ENCODE peak calls at places on chromosomes 16 and 17, in five cellular contexts. One of them, this sample, is unnamed.

GRCh38 chr16:1054660-1055556 is 17.6 kb upstream of the SSTR5 start:
- DNase-seq in IMR-90: peak
- DNase-seq in adrenal gland: peak
- DNase-seq in HCT116: peak
- DNase-seq in K562: peak
- DNase-seq in this sample: no peak

GRCh38 chr17:45120558-45120957 is 11.8 kb downstream of the PLCD3 start:
- DNase-seq in IMR-90: no peak
- DNase-seq in adrenal gland: no peak
- DNase-seq in HCT116: no peak
- DNase-seq in K562: no peak
- DNase-seq in this sample: no peak

GRCh38 chr17:51585514-51586104 is 325.3 kb downstream of the UTP18 start:
- DNase-seq in IMR-90: no peak
- DNase-seq in adrenal gland: no peak
- DNase-seq in HCT116: peak
- DNase-seq in K562: peak
- DNase-seq in this sample: no peak

GRCh38 chr17:14150604-14151003 is 81.3 kb downstream of the COX10 start:
- DNase-seq in IMR-90: no peak
- DNase-seq in adrenal gland: no peak
- DNase-seq in HCT116: no peak
- DNase-seq in K562: no peak
- DNase-seq in this sample: no peak

GRCh38 chr17:4900231-4901107 is 1.1 kb downstream of the C17orf107 start:
- DNase-seq in IMR-90: no peak
- DNase-seq in adrenal gland: no peak
- DNase-seq in HCT116: no peak
- DNase-seq in K562: no peak
- DNase-seq in this sample: no peak

GRCh38 chr16:30747331-30747730 is 894 bp upstream of the PHKG2 start:
- DNase-seq in IMR-90: peak
- DNase-seq in adrenal gland: no peak
- DNase-seq in HCT116: no peak
- DNase-seq in K562: no peak
- DNase-seq in this sample: no peak

GRCh38 chr16:70749006-70749678 is 51.8 kb downstream of the VAC14 start:
- DNase-seq in IMR-90: no peak
- DNase-seq in adrenal gland: no peak
- DNase-seq in HCT116: no peak
- DNase-seq in K562: no peak
- DNase-seq in this sample: no peak

GRCh38 chr17:37037590-37038155 is 88.9 kb downstream of the AATF start:
- DNase-seq in IMR-90: no peak
- DNase-seq in adrenal gland: no peak
- DNase-seq in HCT116: no peak
- DNase-seq in K562: no peak
- DNase-seq in this sample: no peak

GRCh38 chr17:38894276-38894675 is 24.4 kb downstream of the LASP1 start:
- DNase-seq in IMR-90: no peak
- DNase-seq in adrenal gland: peak
- DNase-seq in HCT116: no peak
- DNase-seq in K562: peak
- DNase-seq in this sample: no peak

GRCh38 chr16:81636298-81636960 is 142.7 kb upstream of the PLCG2 start:
- DNase-seq in IMR-90: no peak
- DNase-seq in adrenal gland: no peak
- DNase-seq in HCT116: no peak
- DNase-seq in K562: peak
- DNase-seq in this sample: no peak

GRCh38 chr16:29992371-29992967 is 2.9 kb downstream of the HIRIP3 start:
- DNase-seq in IMR-90: peak
- DNase-seq in adrenal gland: no peak
- DNase-seq in HCT116: no peak
- DNase-seq in K562: peak
- DNase-seq in this sample: no peak

GRCh38 chr17:75695141-75695829 is 26.0 kb upstream of the ITGB4 start:
- DNase-seq in IMR-90: peak
- DNase-seq in adrenal gland: no peak
- DNase-seq in HCT116: peak
- DNase-seq in K562: no peak
- DNase-seq in this sample: peak

GRCh38 chr16:27475561-27475960 is 73.6 kb downstream of the IL21R start:
- DNase-seq in IMR-90: peak
- DNase-seq in adrenal gland: no peak
- DNase-seq in HCT116: no peak
- DNase-seq in K562: no peak
- DNase-seq in this sample: peak

GRCh38 chr16:68843482-68844210 is at the start of gene TANGO6:
- DNase-seq in IMR-90: peak
- DNase-seq in adrenal gland: peak
- DNase-seq in HCT116: peak
- DNase-seq in K562: peak
- DNase-seq in this sample: peak
- TF ChIP-seq POLR2A in IMR-90: peak
- TF ChIP-seq POLR2A in adrenal gland: peak
- TF ChIP-seq POLR2A in HCT116: peak
- TF ChIP-seq POLR2A in K562: peak
- TF ChIP-seq POLR2A in this sample: peak

DNA sequence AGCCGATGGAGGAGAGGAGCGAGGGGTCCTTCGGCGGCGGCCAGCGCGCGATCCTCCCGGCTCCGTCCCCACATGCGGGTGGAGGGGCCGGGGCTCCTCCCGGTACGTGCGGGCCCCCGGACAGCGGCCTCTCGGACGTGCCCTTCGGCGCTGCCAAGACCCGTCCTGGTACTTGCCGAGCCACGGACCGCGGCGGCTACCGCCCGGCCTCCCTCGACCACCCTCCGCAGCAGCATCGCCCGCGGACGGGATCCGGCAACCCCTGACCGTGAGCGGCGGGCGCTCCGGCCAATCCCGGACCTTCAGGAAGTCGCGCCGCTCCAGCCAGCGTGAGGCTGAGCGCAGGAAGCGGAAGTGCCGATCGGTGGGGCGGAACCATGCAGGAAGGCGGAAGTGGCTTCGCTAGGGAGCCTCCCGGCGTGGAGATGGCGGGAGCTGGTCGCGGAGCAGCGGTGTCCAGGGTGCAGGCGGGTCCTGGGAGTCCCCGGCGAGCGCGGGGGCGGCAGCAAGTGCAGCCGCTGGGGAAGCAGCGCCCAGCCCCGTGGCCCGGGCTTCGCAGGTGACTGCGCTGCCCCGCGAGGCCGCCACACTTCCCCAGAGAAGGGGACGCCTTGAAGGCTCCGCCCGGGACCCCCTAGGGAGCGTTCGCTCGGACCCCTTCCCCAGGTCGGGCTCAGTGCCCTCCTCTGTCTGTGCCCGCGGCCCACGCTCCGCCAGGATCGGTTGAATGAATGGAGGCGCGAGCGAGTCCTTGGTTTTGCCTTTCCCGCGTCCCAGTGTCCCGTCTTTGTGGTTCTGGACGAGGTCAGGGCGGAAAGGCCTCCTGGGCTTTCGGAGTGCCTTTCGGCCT is at the start of the genes CCDC137 and OXLD1:
- DNase-seq in IMR-90: peak
- DNase-seq in adrenal gland: peak
- DNase-seq in HCT116: peak
- DNase-seq in K562: peak
- DNase-seq in this sample: peak
- TF ChIP-seq POLR2A in IMR-90: peak
- TF ChIP-seq POLR2A in adrenal gland: peak
- TF ChIP-seq POLR2A in HCT116: peak
- TF ChIP-seq POLR2A in K562: peak
- TF ChIP-seq POLR2A in this sample: peak

GRCh38 chr17:55005520-55005919 is 37.0 kb downstream of the STXBP4 start:
- DNase-seq in IMR-90: peak
- DNase-seq in adrenal gland: no peak
- DNase-seq in HCT116: peak
- DNase-seq in K562: peak
- DNase-seq in this sample: no peak
- TF ChIP-seq POLR2A in IMR-90: no peak
- TF ChIP-seq POLR2A in adrenal gland: no peak
- TF ChIP-seq POLR2A in HCT116: no peak
- TF ChIP-seq POLR2A in K562: no peak
- TF ChIP-seq POLR2A in this sample: no peak

GRCh38 chr17:74454197-74455024 is 12.0 kb upstream of the CD300A start:
- DNase-seq in IMR-90: peak
- DNase-seq in adrenal gland: peak
- DNase-seq in HCT116: peak
- DNase-seq in K562: peak
- DNase-seq in this sample: no peak
- TF ChIP-seq POLR2A in IMR-90: no peak
- TF ChIP-seq POLR2A in adrenal gland: peak
- TF ChIP-seq POLR2A in HCT116: no peak
- TF ChIP-seq POLR2A in K562: peak
- TF ChIP-seq POLR2A in this sample: no peak

DNA sequence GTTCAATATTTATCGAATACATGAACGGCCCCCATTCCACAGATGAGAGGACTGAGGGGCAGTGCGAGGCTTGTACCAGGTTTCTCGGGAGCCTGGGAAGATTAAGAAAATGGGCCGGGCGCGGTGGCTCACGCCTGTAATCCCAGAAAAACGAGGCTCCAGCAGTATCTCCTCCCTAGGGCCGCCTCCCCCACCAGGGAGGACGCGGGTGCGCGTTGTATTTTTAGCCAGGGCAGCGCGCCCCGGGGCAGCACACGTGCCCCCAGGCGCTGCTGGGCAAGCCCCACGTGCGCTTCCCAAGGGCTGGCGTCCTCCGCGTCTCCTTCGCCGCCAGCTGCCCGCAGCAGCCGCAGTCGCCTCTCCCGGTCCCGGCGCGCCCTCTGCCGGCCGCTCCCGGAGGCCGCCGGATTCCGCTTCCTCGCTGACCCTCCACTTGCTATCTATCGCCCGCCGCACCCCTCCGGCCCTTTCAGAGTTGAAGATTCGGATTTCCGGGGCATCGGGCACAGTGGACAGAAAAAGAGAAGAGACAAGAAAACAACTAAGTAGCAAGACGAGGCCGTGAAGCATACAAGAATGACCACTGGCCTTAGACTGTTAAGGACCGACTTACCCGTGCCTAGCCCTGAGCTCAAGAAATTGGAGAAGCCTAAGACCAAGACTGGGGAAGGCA is 1.9 kb upstream of the YBX2 start:
- DNase-seq in IMR-90: peak
- DNase-seq in adrenal gland: peak
- DNase-seq in HCT116: peak
- DNase-seq in K562: peak
- DNase-seq in this sample: peak
- TF ChIP-seq POLR2A in IMR-90: peak
- TF ChIP-seq POLR2A in adrenal gland: peak
- TF ChIP-seq POLR2A in HCT116: no peak
- TF ChIP-seq POLR2A in K562: no peak
- TF ChIP-seq POLR2A in this sample: no peak

DNA sequence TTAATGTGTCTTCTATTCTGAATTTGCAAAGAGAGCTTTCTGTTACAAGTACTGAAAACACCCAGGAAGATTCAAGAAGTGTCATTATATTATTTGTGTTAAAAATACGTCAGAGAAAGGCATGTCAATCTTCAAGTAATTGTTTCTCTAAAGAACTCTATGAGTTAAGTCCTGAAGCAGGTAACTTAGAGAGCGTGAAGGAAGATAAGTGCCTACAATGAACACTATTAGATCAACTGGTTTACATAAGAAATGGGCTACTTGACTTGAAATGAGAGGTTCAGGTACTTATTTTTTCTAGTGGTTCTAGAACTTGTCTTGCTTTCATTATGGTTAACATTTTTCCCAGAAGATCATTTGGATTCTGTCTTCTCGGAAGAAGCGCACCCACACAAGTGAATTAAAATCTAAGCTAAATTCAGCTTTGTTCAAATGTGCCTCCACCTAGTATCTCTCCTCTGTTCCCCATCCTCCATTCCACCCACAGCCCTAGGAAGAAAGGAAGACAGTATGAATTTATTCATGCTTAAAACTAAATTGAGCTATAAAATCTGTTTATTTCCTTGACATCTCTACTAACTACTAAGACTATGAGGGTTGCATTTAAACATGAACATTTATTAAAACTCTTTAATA is 206.6 kb downstream of the KCNJ2 start:
- DNase-seq in IMR-90: no peak
- DNase-seq in adrenal gland: no peak
- DNase-seq in HCT116: no peak
- DNase-seq in K562: no peak
- DNase-seq in this sample: no peak
- TF ChIP-seq POLR2A in IMR-90: no peak
- TF ChIP-seq POLR2A in adrenal gland: no peak
- TF ChIP-seq POLR2A in HCT116: no peak
- TF ChIP-seq POLR2A in K562: no peak
- TF ChIP-seq POLR2A in this sample: no peak

GRCh38 chr17:82940226-82941020 is 100.6 kb upstream of the ZNF750 start:
- DNase-seq in IMR-90: no peak
- DNase-seq in adrenal gland: no peak
- DNase-seq in HCT116: no peak
- DNase-seq in K562: no peak
- DNase-seq in this sample: no peak
- TF ChIP-seq POLR2A in IMR-90: no peak
- TF ChIP-seq POLR2A in adrenal gland: no peak
- TF ChIP-seq POLR2A in HCT116: no peak
- TF ChIP-seq POLR2A in K562: no peak
- TF ChIP-seq POLR2A in this sample: no peak

DNA sequence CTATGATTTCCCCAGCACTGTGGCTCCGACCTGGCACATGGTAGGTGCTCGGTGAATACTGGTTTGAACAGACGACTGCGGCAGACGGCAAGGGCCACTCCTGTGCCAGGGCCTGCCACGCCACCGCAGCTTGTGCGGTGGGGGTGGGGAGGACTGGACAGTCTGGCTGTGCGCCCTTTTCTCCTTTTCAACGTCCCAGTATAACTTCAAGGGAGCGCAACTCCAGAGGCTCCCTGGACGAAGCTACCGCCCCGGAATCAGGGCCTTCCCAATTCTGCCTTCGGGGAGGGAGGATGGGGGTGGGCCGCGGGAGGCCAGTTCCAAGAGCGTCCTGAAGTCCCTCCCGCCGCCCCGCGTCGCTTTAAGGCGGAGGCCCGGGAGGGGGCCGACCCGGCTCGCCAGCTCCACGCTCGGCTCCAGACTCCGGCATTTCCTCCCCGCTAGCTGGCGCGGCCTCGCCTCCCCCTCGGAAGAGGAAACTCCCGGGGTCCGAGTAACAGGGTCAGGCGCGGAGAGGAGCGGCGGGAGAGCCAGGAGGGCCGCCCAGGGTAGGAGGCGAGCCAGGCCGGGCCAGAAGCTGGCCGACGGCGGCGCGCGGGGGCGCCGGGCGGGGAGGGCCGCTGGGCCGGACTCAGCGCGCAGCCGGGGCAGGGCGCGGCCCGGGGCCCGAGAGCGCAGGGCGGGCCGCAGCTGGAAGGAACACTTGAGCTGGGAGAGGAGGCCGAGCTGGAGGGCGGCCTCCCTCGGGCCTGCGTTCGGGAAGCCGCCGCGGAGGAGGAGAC is at the start of gene ITPRIPL2:
- DNase-seq in IMR-90: peak
- DNase-seq in adrenal gland: peak
- DNase-seq in HCT116: peak
- DNase-seq in K562: peak
- DNase-seq in this sample: no peak
- TF ChIP-seq POLR2A in IMR-90: peak
- TF ChIP-seq POLR2A in adrenal gland: peak
- TF ChIP-seq POLR2A in HCT116: peak
- TF ChIP-seq POLR2A in K562: peak
- TF ChIP-seq POLR2A in this sample: peak